ENCODE peak calls at places on chromosome 4, in six cellular contexts. I, N, Z, K, P and T are unnamed samples. For H3K4me1, the result is how much of the 10 kb centered on the place peaks cover.

GRCh38 chr4:181225616-181226261 is 1017.5 kb upstream of the TENM3 start:
- DNase-seq in N (no peak), I (no peak), Z (no peak), K (no peak), P (no peak), T (no peak)

GRCh38 chr4:71283642-71284257 is 55.1 kb upstream of the SLC4A4 start:
- DNase-seq in I (no peak), K (no peak), Z (no peak), N (no peak), P (no peak), T (no peak)

GRCh38 chr4:45004847-45005565 is 278.6 kb upstream of the GNPDA2 start:
- DNase-seq in N (no peak), Z (no peak), K (no peak), P (no peak), I (no peak), T (no peak)

GRCh38 chr4:3792813-3793212 is 26.6 kb downstream of the ADRA2C start:
- DNase-seq in K (no peak), N (no peak), Z (peak), P (no peak), I (no peak), T (no peak)

GRCh38 chr4:158823461-158823873 is 54.6 kb downstream of the FNIP2 start:
- DNase-seq in P (no peak), Z (no peak), K (no peak), N (no peak), I (no peak), T (no peak)

GRCh38 chr4:1039493-1040343 is 28.3 kb downstream of the FGFRL1 start:
- DNase-seq in I (peak), P (no peak), Z (no peak), N (no peak), K (peak), T (no peak)

GRCh38 chr4:35247047-35247446 is 997.3 kb downstream of the ARAP2 start:
- DNase-seq in Z (no peak), I (no peak), N (no peak), K (no peak), P (no peak), T (no peak)

GRCh38 chr4:117893207-117893606 is 141.1 kb upstream of the NDST3 start:
- DNase-seq in I (no peak), N (no peak), Z (no peak), K (no peak), P (no peak), T (no peak)

GRCh38 chr4:180953572-180953971 is 1289.6 kb upstream of the TENM3 start:
- DNase-seq in I (no peak), K (no peak), N (no peak), Z (no peak), P (no peak), T (no peak)

GRCh38 chr4:156734965-156735895 is 236.4 kb downstream of the PDGFC start:
- DNase-seq in P (no peak), Z (no peak), I (no peak), N (no peak), K (no peak), T (no peak)

GRCh38 chr4:13912436-13912835 is 284.9 kb upstream of the BOD1L1 start:
- DNase-seq in I (no peak), K (no peak), N (no peak), Z (no peak), P (no peak), T (no peak)

GRCh38 chr4:87053802-87054767 is 119.3 kb downstream of the AFF1 start:
- DNase-seq in I (no peak), K (no peak), Z (no peak), P (no peak), N (no peak), T (no peak)

GRCh38 chr4:68369474-68369805 is 19.6 kb upstream of the YTHDC1 start:
- DNase-seq in I (no peak), K (no peak), Z (no peak), N (no peak), P (no peak), T (peak)

GRCh38 chr4:129583868-129584267 is 487.9 kb downstream of the C4orf33 start:
- DNase-seq in K (no peak), Z (no peak), N (peak), P (peak), I (no peak), T (no peak)

DNA sequence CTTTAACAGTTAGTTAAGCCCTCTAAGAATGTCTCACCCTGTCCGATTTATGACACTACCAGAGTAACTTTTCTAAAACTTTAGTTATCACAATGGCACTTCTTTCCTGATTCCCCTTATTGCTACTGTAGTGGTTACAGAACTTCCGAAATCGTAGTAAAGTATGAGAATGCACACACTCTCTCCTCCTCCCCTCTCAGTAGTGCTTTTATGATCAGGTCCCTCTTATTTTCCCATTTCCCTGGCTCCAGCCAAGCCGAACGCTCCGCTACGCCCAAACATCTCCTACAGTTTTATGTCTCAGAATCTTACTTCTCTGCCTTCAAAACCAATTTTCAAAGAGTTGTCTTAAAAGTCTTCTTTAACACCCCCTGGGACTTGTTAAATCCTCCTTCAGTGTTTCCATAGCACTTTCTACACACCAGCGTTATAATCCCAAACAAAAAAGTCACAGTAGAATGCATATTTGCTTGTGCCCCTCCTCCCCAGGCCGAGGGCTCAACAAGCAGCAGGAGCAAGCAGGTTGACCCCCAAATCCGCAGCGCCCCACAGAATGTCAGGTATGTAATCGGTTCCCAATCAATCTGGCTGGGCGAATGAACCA is 671 bp downstream of the HPF1 start:
- DNase-seq in P (no peak), I (no peak), Z (no peak), K (no peak), N (no peak), T (no peak)
- H3K4me3 ChIP-seq in P (peak), I (peak), Z (peak), K (peak), N (peak), T (peak)

DNA sequence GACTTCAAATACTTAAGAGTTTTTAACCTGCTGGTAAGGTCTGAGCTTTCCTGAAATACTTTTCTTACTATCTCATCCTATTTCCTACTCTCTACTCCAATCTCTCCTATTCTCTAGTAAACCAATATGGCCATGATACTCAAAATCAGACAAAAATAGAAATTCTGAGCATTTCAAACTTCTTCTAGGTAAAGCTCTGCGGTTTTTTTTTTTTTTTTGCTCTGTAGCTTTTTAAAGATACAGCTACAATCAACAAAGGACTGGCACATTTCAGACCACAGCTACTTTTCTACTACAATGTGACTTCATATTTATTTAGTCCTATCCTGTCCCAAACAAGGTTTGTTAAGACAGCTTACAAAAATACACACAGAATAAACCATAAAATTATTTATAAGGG is 31.1 kb downstream of the MAML3 start:
- DNase-seq in I (no peak), Z (no peak), N (no peak), K (no peak), P (no peak), T (no peak)
- H3K27ac ChIP-seq in I (no peak), Z (no peak), N (no peak), K (no peak), P (no peak), T (no peak)

DNA sequence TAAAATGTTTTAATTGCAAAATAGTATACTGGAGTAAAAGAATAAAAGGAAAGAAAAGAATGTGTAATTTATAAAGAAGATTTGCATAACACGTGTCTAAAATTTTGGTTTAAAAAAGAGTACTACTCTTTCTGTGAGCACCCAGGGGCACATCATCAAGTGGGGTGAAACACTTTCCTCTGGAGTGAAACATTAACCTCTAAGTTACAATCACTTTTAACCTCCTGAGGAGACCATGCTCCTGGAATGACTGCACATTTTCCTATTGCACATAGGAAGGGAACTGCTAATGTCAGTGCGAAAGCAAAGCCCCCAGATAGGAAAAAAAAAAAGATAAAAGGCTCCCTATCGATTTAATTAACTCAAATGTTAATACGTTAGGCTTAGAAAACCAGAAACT is 13.3 kb downstream of the VEGFC start:
- DNase-seq in Z (no peak), N (no peak), I (no peak), K (no peak), P (no peak), T (no peak)
- H3K4me1 ChIP-seq in Z (under half), N (under half), I (under half), K (under half), P (under half), T (under half)

DNA sequence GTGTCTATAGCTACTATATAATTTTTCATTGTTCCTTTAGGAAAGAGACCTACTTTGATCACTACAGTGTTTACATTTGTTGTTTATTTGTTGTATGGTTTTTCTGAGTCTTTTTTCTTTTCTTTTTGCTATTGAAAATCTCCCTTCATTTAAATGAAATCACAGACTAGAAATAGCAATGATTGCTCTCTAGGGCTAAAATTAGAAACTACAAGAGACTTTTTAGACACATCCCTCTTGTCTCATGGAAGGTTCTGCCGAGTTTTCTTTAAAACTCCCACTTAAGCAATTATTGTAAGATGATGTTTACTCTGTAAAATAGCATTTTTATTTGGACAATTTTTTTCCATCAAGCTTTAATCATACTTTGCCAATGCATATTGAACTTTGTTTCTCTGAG is 136.6 kb downstream of the PALLD start:
- DNase-seq in K (no peak), N (no peak), P (no peak), I (no peak), Z (no peak), T (no peak)
- H3K4me3 ChIP-seq in K (peak), N (peak), P (no peak), I (peak), Z (no peak), T (peak)

GRCh38 chr4:137896221-137896737 is 345.9 kb downstream of the SLC7A11 start:
- DNase-seq in P (no peak), K (no peak), I (no peak), N (no peak), Z (no peak), T (no peak)

GRCh38 chr4:137890802-137891201 is 351.3 kb downstream of the SLC7A11 start:
- DNase-seq in K (no peak), I (no peak), P (no peak), N (no peak), Z (no peak), T (no peak)

GRCh38 chr4:137892134-137892533 is 350.0 kb downstream of the SLC7A11 start:
- DNase-seq in K (no peak), N (no peak), I (no peak), P (no peak), Z (no peak), T (no peak)
- H3K27ac ChIP-seq in K (no peak), N (no peak), I (no peak), P (no peak), Z (no peak), T (no peak)

GRCh38 chr4:78779280-78779679 is 3.1 kb downstream of the BMP2K start:
- DNase-seq in Z (no peak), P (no peak), K (no peak), I (no peak), N (no peak), T (no peak)

GRCh38 chr4:78781925-78782324 is 5.8 kb downstream of the BMP2K start:
- DNase-seq in I (no peak), N (no peak), K (no peak), Z (no peak), P (no peak), T (no peak)

GRCh38 chr4:78778530-78778929 is 2.4 kb downstream of the BMP2K start:
- DNase-seq in P (no peak), K (no peak), N (no peak), I (no peak), Z (no peak), T (no peak)

GRCh38 chr4:78781086-78781630 is 5.0 kb downstream of the BMP2K start:
- DNase-seq in I (no peak), N (no peak), K (no peak), P (no peak), Z (no peak), T (no peak)

DNA sequence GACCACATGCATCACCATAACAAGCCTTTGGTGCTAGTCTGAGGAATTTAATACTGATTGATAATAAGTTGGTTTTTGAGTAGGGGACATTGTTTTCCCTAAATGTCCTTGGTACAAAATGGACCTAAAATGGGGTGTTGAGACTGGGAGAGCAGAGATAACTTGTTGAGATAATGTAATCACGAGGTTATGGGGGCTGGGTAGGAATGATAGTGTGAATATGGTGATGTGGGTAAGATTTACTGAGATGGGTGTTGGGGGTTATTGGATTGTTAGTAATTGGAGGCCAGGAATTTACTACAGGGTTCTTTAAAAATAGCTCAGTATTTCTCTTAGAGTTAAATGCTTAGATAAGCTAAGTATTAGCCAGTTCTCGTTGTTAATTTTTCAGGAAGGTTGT is 3.9 kb downstream of the BMP2K start:
- DNase-seq in K (no peak), Z (no peak), N (no peak), P (no peak), I (no peak), T (no peak)
- H3K4me1 ChIP-seq in K (under half), Z (under half), N (half or more), P (half or more), I (under half), T (under half)